ENCODE peak calls at places on chromosomes 6 and 20, in ten cellular contexts. W, G, A, E, K, L, X, R, P and I are unnamed samples. For H3K4me1 and H3K9me3, the result is how much of the 10 kb centered on the place peaks cover.

GRCh38 chr20:39039261-39039660 is 77.1 kb downstream of the DHX35 start:
- DNase-seq in E (no peak), W (no peak), L (no peak), P (no peak), X (no peak), R (no peak), G (no peak), A (peak), K (no peak), I (no peak)

GRCh38 chr6:118801257-118801656 is 92.7 kb upstream of the ASF1A start:
- DNase-seq in E (no peak), A (no peak), P (no peak), W (no peak), X (no peak), G (no peak), K (no peak), R (no peak), L (no peak), I (no peak)

GRCh38 chr6:148118303-148118702 is 224.3 kb upstream of the SASH1 start:
- DNase-seq in R (no peak), G (no peak), W (no peak), P (no peak), X (no peak), A (no peak), K (no peak), E (no peak), L (no peak), I (no peak)

GRCh38 chr6:12012231-12012565 is at the start of gene HIVEP1:
- DNase-seq in A (peak), P (no peak), R (peak), W (no peak), X (no peak), K (peak), E (no peak), G (peak), L (no peak), I (no peak)

GRCh38 chr6:14406616-14407343 is 289.2 kb downstream of the CD83 start:
- DNase-seq in W (no peak), E (no peak), R (no peak), P (peak), K (no peak), A (no peak), X (no peak), G (no peak), L (no peak), I (no peak)

GRCh38 chr20:51450221-51450712 is 92.3 kb downstream of the NFATC2 start:
- DNase-seq in R (no peak), E (no peak), A (no peak), K (no peak), X (no peak), W (no peak), L (no peak), P (no peak), G (no peak), I (no peak)

GRCh38 chr20:44648579-44648978 is 2.9 kb downstream of the ADA start:
- DNase-seq in A (no peak), X (no peak), K (no peak), L (no peak), E (no peak), W (no peak), G (no peak), P (no peak), R (no peak), I (no peak)

GRCh38 chr6:26183581-26184408 is 96.6 kb downstream of the HFE start:
- DNase-seq in K (peak), G (peak), L (peak), X (peak), W (peak), E (no peak), R (peak), A (peak), P (peak), I (peak)

GRCh38 chr6:112502348-112503130 is 155.4 kb downstream of the RFPL4B start:
- DNase-seq in X (no peak), E (no peak), R (peak), W (no peak), P (no peak), L (peak), K (no peak), A (peak), G (peak), I (no peak)

GRCh38 chr20:1083431-1084080 is 34.8 kb upstream of the PSMF1 start:
- DNase-seq in X (no peak), K (no peak), L (no peak), R (no peak), G (no peak), W (no peak), E (no peak), A (no peak), P (no peak), I (no peak)

GRCh38 chr6:159716247-159717086 is 10.8 kb upstream of the WTAP start:
- DNase-seq in L (peak), A (peak), W (no peak), K (no peak), G (no peak), E (no peak), R (peak), P (peak), X (no peak), I (no peak)

GRCh38 chr20:57650266-57650665 is 30.0 kb upstream of the ZBP1 start:
- DNase-seq in G (peak), K (peak), X (peak), E (no peak), L (no peak), R (peak), P (peak), W (no peak), A (no peak), I (no peak)

GRCh38 chr20:18904624-18905023 is 91.0 kb downstream of the SCP2D1 start:
- DNase-seq in P (no peak), R (peak), X (no peak), G (no peak), W (no peak), K (no peak), A (peak), L (no peak), E (no peak), I (no peak)

GRCh38 chr6:107591346-107591745 is 101.4 kb downstream of the SOBP start:
- DNase-seq in L (no peak), R (no peak), K (no peak), P (no peak), E (no peak), G (no peak), W (no peak), X (no peak), A (no peak), I (no peak)

GRCh38 chr20:50569864-50570836 is 60.0 kb downstream of the PTPN1 start:
- DNase-seq in X (no peak), A (peak), L (peak), G (no peak), P (no peak), K (no peak), W (no peak), E (no peak), R (no peak), I (peak)

GRCh38 chr6:128000363-128000762 is 99.5 kb upstream of the THEMIS start:
- DNase-seq in A (no peak), L (no peak), E (no peak), X (no peak), W (no peak), K (no peak), R (no peak), G (no peak), P (no peak), I (no peak)

GRCh38 chr6:52361347-52361944 is 505 bp upstream of the PAQR8 start:
- DNase-seq in A (peak), W (peak), E (no peak), K (no peak), X (peak), P (peak), R (peak), L (peak), G (no peak), I (no peak)

GRCh38 chr6:51814418-51814817 is 273.0 kb downstream of the PKHD1 start:
- DNase-seq in K (no peak), P (no peak), L (no peak), R (peak), G (no peak), W (no peak), X (no peak), E (no peak), A (no peak), I (no peak)

GRCh38 chr6:123629234-123629941 is 7.4 kb downstream of the TRDN start:
- DNase-seq in L (no peak), E (no peak), A (no peak), X (no peak), K (no peak), R (no peak), W (no peak), G (no peak), P (no peak), I (no peak)

GRCh38 chr6:35291491-35291890 is 6.1 kb upstream of the DEF6 start:
- DNase-seq in L (no peak), A (no peak), G (no peak), E (no peak), R (no peak), W (no peak), K (no peak), P (no peak), X (no peak), I (no peak)

GRCh38 chr6:32947552-32948465 is 5.1 kb downstream of the HLA-DMA start:
- DNase-seq in L (peak), E (no peak), P (no peak), X (no peak), A (peak), G (peak), K (no peak), R (peak), W (no peak), I (peak)

GRCh38 chr20:24768226-24768625 is 180.8 kb upstream of the CST7 start:
- DNase-seq in P (no peak), E (no peak), G (no peak), R (peak), X (no peak), L (peak), A (no peak), W (no peak), K (no peak), I (no peak)

GRCh38 chr6:165632194-165632593 is 30.8 kb downstream of the PDE10A start:
- DNase-seq in X (no peak), A (no peak), G (no peak), K (no peak), L (no peak), R (peak), P (no peak), E (no peak), W (no peak), I (no peak)

GRCh38 chr20:39036011-39036410 is 73.9 kb downstream of the DHX35 start:
- DNase-seq in L (peak), R (no peak), P (no peak), K (no peak), W (no peak), X (no peak), G (no peak), A (peak), E (no peak), I (no peak)

GRCh38 chr6:46170357-46171289 is at the start of gene ENPP5:
- DNase-seq in R (peak), A (peak), E (no peak), G (peak), K (peak), L (peak), X (peak), W (peak), P (peak), I (peak)

GRCh38 chr6:167951781-167952511 is 45.5 kb upstream of the KIF25 start:
- DNase-seq in L (no peak), R (no peak), X (no peak), E (no peak), K (no peak), P (no peak), G (no peak), A (no peak), W (no peak), I (no peak)

GRCh38 chr20:62437430-62437829 is 10.1 kb upstream of the RBBP8NL start:
- DNase-seq in K (no peak), L (no peak), W (no peak), A (no peak), G (no peak), X (no peak), E (no peak), R (no peak), P (no peak), I (no peak)

GRCh38 chr20:58701431-58702160 is 9.0 kb downstream of the NPEPL1 start:
- DNase-seq in W (no peak), X (no peak), K (no peak), R (no peak), G (no peak), E (no peak), L (no peak), P (no peak), A (no peak), I (no peak)

GRCh38 chr6:52788478-52788877 is 15.1 kb downstream of the GSTA1 start:
- DNase-seq in P (no peak), X (no peak), R (peak), K (no peak), W (no peak), G (no peak), E (no peak), A (peak), L (peak), I (no peak)

GRCh38 chr6:10453596-10453995 is 38.7 kb upstream of the TFAP2A start:
- DNase-seq in G (no peak), A (no peak), R (no peak), P (no peak), K (no peak), E (no peak), L (no peak), W (no peak), X (no peak), I (no peak)

GRCh38 chr20:63522091-63522868 is 1.7 kb downstream of the PPDPF start:
- DNase-seq in X (no peak), K (peak), R (no peak), A (no peak), L (no peak), W (no peak), G (peak), E (no peak), P (no peak), I (no peak)

GRCh38 chr20:63520594-63520938 is at the start of gene PPDPF:
- DNase-seq in L (peak), P (peak), W (peak), E (no peak), K (peak), A (peak), G (peak), R (peak), X (peak), I (peak)

GRCh38 chr20:63519765-63520593 is 586 bp upstream of the PPDPF start:
- DNase-seq in A (peak), R (peak), E (no peak), K (peak), G (peak), X (no peak), W (peak), P (peak), L (peak), I (no peak)

GRCh38 chr20:63521602-63522001 is 1.0 kb downstream of the PPDPF start:
- DNase-seq in L (no peak), G (peak), P (no peak), X (no peak), E (no peak), A (peak), K (peak), W (no peak), R (no peak), I (no peak)

GRCh38 chr20:63520939-63521601 is 505 bp downstream of the PPDPF start:
- DNase-seq in A (peak), K (peak), E (no peak), R (peak), P (peak), X (peak), G (peak), W (peak), L (peak), I (peak)
- H3K27ac ChIP-seq in A (peak), K (peak), E (peak), R (peak), P (peak), X (peak), G (peak), W (peak), L (peak), I (peak)

GRCh38 chr6:84597238-84597875 is 167.0 kb downstream of the TBX18 start:
- DNase-seq in P (no peak), L (no peak), R (no peak), A (no peak), W (no peak), G (no peak), X (no peak), K (no peak), E (no peak), I (no peak)

GRCh38 chr6:84601366-84601765 is 163.0 kb downstream of the TBX18 start:
- DNase-seq in K (no peak), P (no peak), L (no peak), E (no peak), W (no peak), G (no peak), A (no peak), R (no peak), X (no peak), I (no peak)

GRCh38 chr6:84596488-84596887 is 167.9 kb downstream of the TBX18 start:
- DNase-seq in L (no peak), W (no peak), E (no peak), X (no peak), K (no peak), G (no peak), R (no peak), P (no peak), A (no peak), I (no peak)

GRCh38 chr6:84605308-84605707 is 159.1 kb downstream of the TBX18 start:
- DNase-seq in W (no peak), E (no peak), L (no peak), P (no peak), A (no peak), R (no peak), K (no peak), X (no peak), G (no peak), I (no peak)

DNA sequence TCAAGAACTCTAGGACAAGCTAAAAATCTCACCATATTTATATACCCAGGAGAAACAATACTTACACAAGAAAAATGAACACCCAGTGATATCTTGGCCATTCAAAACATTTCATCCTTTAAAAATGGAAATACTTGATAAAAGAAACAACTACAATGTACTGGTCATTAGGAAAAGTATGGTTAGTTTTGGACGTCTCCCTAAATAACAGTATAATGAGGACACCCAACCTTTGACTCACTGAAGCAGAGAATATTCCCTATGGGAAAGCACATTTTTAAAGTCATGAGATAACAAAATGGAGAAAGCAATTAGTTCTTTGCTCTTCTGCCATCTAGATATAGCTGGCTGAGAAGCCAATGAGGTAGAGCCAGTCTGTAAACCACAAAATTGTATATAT is 164.4 kb downstream of the TBX18 start:
- DNase-seq in K (no peak), X (no peak), A (no peak), R (no peak), E (no peak), P (no peak), G (no peak), W (no peak), L (no peak), I (no peak)
- H3K4me1 ChIP-seq in K (under half), X (under half), A (under half), R (under half), E (under half), P (under half), G (under half), W (under half), L (under half), I (under half)

GRCh38 chr6:170100046-170100445 is 190.8 kb downstream of the DLL1 start:
- DNase-seq in W (no peak), L (no peak), A (no peak), X (peak), P (peak), R (no peak), K (no peak), G (no peak), E (no peak), I (no peak)

GRCh38 chr6:170097505-170098427 is 193.1 kb downstream of the DLL1 start:
- DNase-seq in L (no peak), X (peak), P (peak), K (peak), W (no peak), R (no peak), E (no peak), G (no peak), A (no peak), I (no peak)

GRCh38 chr6:170101281-170102035 is 189.4 kb downstream of the DLL1 start:
- DNase-seq in E (no peak), L (no peak), X (peak), A (no peak), K (peak), R (no peak), G (no peak), W (no peak), P (peak), I (no peak)

GRCh38 chr6:170098428-170099170 is 192.3 kb downstream of the DLL1 start:
- DNase-seq in L (no peak), K (peak), X (peak), G (no peak), A (no peak), P (peak), E (no peak), R (no peak), W (no peak), I (no peak)

DNA sequence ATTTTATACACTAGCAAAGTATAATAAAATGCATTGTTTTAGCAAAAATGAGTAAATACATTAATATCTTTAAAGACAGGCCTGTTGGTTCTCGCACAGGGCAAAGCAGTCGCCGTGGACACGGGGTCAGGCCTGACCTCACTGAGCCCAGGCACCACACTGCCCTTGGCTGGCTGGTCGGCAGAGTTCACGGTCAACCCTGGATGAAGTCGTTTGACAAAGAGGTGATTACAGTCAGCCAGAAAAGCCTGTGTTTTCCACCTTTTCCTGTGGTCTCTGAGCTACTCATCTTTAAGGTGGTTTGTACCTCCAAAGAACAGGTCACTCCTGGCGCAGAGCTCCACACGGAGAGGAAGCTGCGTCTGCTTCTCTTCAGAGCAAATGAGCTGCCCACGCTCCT is 191.5 kb downstream of the DLL1 start:
- DNase-seq in E (no peak), L (no peak), P (peak), A (no peak), W (no peak), X (peak), G (no peak), K (no peak), R (no peak), I (no peak)
- H3K9me3 ChIP-seq in E (under half), L (under half), P (under half), A (under half), W (under half), X (under half), G (under half), K (under half), R (under half), I (under half)

GRCh38 chr6:4464638-4465037 is 311.6 kb upstream of the CDYL start:
- DNase-seq in R (no peak), K (no peak), P (no peak), L (no peak), E (no peak), X (no peak), A (no peak), G (no peak), W (no peak), I (no peak)

GRCh38 chr6:4459032-4459431 is 317.2 kb upstream of the CDYL start:
- DNase-seq in X (peak), G (no peak), L (peak), E (peak), A (peak), W (no peak), P (no peak), K (no peak), R (peak), I (no peak)

GRCh38 chr6:4460595-4461475 is 315.4 kb upstream of the CDYL start:
- DNase-seq in R (peak), A (peak), K (peak), X (peak), G (no peak), W (no peak), P (peak), L (peak), E (no peak), I (no peak)

DNA sequence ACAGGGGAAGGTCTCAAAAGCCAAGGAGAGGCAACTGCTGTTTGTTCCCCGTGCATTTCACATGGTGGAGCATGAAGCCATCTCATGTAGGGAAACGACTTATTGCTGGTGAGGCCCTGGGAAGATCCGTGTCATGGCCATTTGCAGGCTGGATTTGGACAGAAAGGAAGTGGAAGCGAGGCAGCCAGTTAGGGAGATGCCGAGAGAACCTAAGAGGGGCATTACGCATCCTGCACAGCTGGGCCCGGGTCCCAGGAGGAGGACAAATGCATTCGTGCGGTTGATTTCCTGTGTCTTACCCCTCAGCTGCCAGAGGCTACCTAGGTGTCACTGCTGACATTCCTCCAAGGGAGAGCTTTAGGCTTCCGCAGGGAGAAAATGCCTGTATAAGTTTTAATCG is 316.2 kb upstream of the CDYL start:
- DNase-seq in R (no peak), X (no peak), K (no peak), G (no peak), W (no peak), A (no peak), P (no peak), E (no peak), L (no peak), I (no peak)
- H3K27ac ChIP-seq in R (no peak), X (peak), K (peak), G (no peak), W (no peak), A (no peak), P (peak), E (peak), L (no peak), I (no peak)

GRCh38 chr20:11726021-11726420 is 191.7 kb upstream of the BTBD3 start:
- DNase-seq in E (no peak), W (no peak), L (no peak), P (no peak), R (no peak), G (no peak), A (no peak), K (no peak), X (no peak), I (no peak)
- H3K4me1 ChIP-seq in E (under half), W (under half), L (under half), P (under half), R (under half), G (under half), A (under half), K (under half), X (under half), I (under half)